ENCODE peak calls at places on chromosomes 13 and 19, in four cellular contexts. J is AG04450, D is nephron progenitor cell, L is GM23338. W is an unnamed sample.

GRCh38 chr19:51321799-51322198 is 10.4 kb downstream of the IGLON5 start:
- DNase-seq in L (no peak), D (no peak), J (no peak), W (no peak)

GRCh38 chr13:83248751-83249150 is 633.5 kb downstream of the SLITRK1 start:
- DNase-seq in L (no peak), D (no peak), J (no peak), W (no peak)

GRCh38 chr19:1076951-1077350 is 10.0 kb downstream of the ARHGAP45 start:
- DNase-seq in J (no peak), D (no peak), L (no peak), W (no peak)

GRCh38 chr19:292951-293350 is 1.7 kb upstream of the PLPP2 start:
- DNase-seq in D (no peak), J (no peak), L (no peak), W (no peak)

GRCh38 chr13:101179021-101179420 is 237.3 kb downstream of the NALCN start:
- DNase-seq in D (no peak), J (no peak), L (no peak), W (no peak)

GRCh38 chr13:99003851-99004471 is 26.1 kb upstream of the DOCK9 start:
- DNase-seq in L (no peak), D (no peak), J (no peak), W (no peak)

GRCh38 chr19:13012690-13013608 is 17.7 kb downstream of the NFIX start:
- DNase-seq in L (peak; percentile 68), J (no peak), D (no peak), W (no peak)

GRCh38 chr13:25249001-25249543 is 38.2 kb downstream of the MTMR6 start:
- DNase-seq in J (no peak), D (no peak), L (peak; percentile 68), W (no peak)

GRCh38 chr19:51948979-51949378 is 21.7 kb downstream of the ZNF613 start:
- DNase-seq in L (peak; percentile 13), J (no peak), D (no peak), W (no peak)

GRCh38 chr19:48745208-48745995 is 1.3 kb downstream of the IZUMO1 start:
- DNase-seq in L (peak; percentile 94), J (no peak), D (peak; percentile 56), W (peak; percentile 64)

GRCh38 chr13:25215253-25215575 is 43.1 kb upstream of the AMER2 start:
- DNase-seq in L (no peak), J (no peak), D (no peak), W (no peak)

GRCh38 chr13:103931396-103931795 is 865.2 kb upstream of the SLC10A2 start:
- DNase-seq in D (no peak), L (no peak), J (no peak), W (no peak)

GRCh38 chr19:47445937-47446402 is 25.7 kb downstream of the SLC8A2 start:
- DNase-seq in L (peak; percentile 67), J (no peak), D (peak; percentile 76), W (peak; percentile 75)

GRCh38 chr19:2478324-2478755 is 2.4 kb downstream of the GADD45B start:
- DNase-seq in D (peak; percentile 57), J (no peak), L (peak; percentile 78), W (peak; percentile 55)

GRCh38 chr19:58227964-58228583 is 640 bp upstream of the ZNF544 start:
- DNase-seq in D (no peak), L (peak; percentile 28), J (no peak), W (no peak)

GRCh38 chr19:14425696-14426138 is 6.6 kb upstream of the DDX39A start:
- DNase-seq in J (peak; percentile 38), L (no peak), D (no peak), W (no peak)

GRCh38 chr19:15115080-15115479 is 7.9 kb downstream of the SYDE1 start:
- DNase-seq in L (no peak), D (no peak), J (no peak), W (no peak)

GRCh38 chr19:43651758-43652545 is 12.3 kb upstream of the CADM4 start:
- DNase-seq in D (peak; percentile 58), J (peak; percentile 27), L (peak; percentile 88), W (peak; percentile 73)

GRCh38 chr19:44813331-44814131 is 4.6 kb downstream of the BCAM start:
- DNase-seq in J (no peak), D (peak; percentile 39), L (peak; percentile 70), W (no peak)
- TF ChIP-seq CTCF in J (no peak), D (no peak), L (no peak), W (no peak)

GRCh38 chr19:49916839-49917733 is 11.9 kb upstream of the ATF5 start:
- DNase-seq in L (peak; percentile 66), J (no peak), D (no peak), W (no peak)
- TF ChIP-seq CTCF in L (peak; percentile 56), J (no peak), D (peak; percentile 16), W (no peak)

GRCh38 chr19:18866800-18867123 is 29.2 kb downstream of the CERS1 start:
- DNase-seq in D (no peak), L (no peak), J (no peak), W (no peak)
- TF ChIP-seq CTCF in D (peak; percentile 20), L (peak; percentile 1), J (no peak), W (peak; percentile 55)

GRCh38 chr13:41699759-41700158 is 242.4 kb downstream of the RGCC start:
- DNase-seq in D (no peak), J (no peak), L (no peak), W (no peak)

GRCh38 chr13:41696163-41697003 is 239.0 kb downstream of the RGCC start:
- DNase-seq in D (no peak), L (peak; percentile 63), J (peak; percentile 33), W (no peak)

GRCh38 chr13:41697578-41697977 is 240.2 kb downstream of the RGCC start:
- DNase-seq in J (no peak), L (peak; percentile 25), D (no peak), W (no peak)

GRCh38 chr13:41706189-41706588 is 248.8 kb downstream of the RGCC start:
- DNase-seq in L (no peak), D (no peak), J (no peak), W (no peak)

GRCh38 chr13:41700790-41701310 is 243.5 kb downstream of the RGCC start:
- DNase-seq in L (no peak), D (no peak), J (peak; percentile 18), W (no peak)
- TF ChIP-seq CTCF in L (no peak), D (no peak), J (no peak), W (no peak)

GRCh38 chr13:23375007-23375971 is 58.2 kb downstream of the SACS start:
- DNase-seq in J (peak; percentile 84), D (peak; percentile 98), L (peak; percentile 93), W (peak; percentile 98)
- TF ChIP-seq CTCF in J (no peak), D (no peak), L (no peak), W (peak; percentile 14)

DNA sequence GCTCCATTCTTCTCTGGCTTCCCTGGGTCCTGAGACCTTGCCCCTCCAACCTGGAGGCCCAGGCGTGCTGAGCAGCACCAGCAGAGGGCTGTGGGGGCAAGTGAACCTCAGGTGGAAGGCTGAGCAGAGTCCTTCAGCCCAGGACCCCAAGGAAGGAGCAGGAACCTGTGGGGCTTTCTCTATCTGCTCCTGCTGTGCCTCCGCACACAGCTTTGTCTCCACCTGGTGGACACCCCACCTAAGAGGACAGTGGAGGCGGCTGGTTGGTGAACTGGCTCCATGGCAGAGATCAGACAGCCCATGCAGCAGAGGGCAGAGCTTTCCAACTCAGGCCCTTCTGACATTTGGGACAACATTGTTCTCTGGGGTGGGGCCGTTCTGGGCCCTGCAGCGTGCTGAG is 19.7 kb downstream of the ZFR2 start:
- DNase-seq in D (peak; percentile 48), J (no peak), L (peak; percentile 84), W (peak; percentile 66)
- TF ChIP-seq CTCF in D (peak; percentile 47), J (peak; percentile 48), L (peak; percentile 71), W (peak; percentile 42)

GRCh38 chr19:6340493-6341201 is 7.2 kb upstream of the ACER1 start:
- DNase-seq in J (no peak), L (peak; percentile 42), D (no peak), W (no peak)
- TF ChIP-seq CTCF in J (peak; percentile 22), L (peak; percentile 32), D (peak; percentile 12), W (no peak)

W was measured in glutamatergic neuron.